ENCODE peak calls at places on chromosome 18, in eight cellular contexts. One of them, this sample, is unnamed.

GRCh38 chr18:72623444-72623843 is 79.3 kb upstream of the CBLN2 start:
- DNase-seq in GM03348: no peak
- DNase-seq in gastrocnemius medialis: no peak
- DNase-seq in kidney glomerular epithelial cell: no peak
- DNase-seq in iPS DF 19.7: no peak
- DNase-seq in natural killer cell treated with Interleukin-12 subunit alpha and Interleukin-12 subunit beta and Interleukin-15 and Interleukin-18, amount 100 ng/mL, for 72 hours: no peak
- DNase-seq in NCI-H2107: no peak
- DNase-seq in pancreas: no peak
- DNase-seq in this sample: no peak

GRCh38 chr18:45518770-45519169 is 96.5 kb upstream of the SLC14A2 start:
- DNase-seq in gastrocnemius medialis: no peak
- DNase-seq in iPS DF 19.7: no peak
- DNase-seq in NCI-H2107: peak
- DNase-seq in kidney glomerular epithelial cell: no peak
- DNase-seq in GM03348: no peak
- DNase-seq in pancreas: no peak
- DNase-seq in natural killer cell treated with Interleukin-12 subunit alpha and Interleukin-12 subunit beta and Interleukin-15 and Interleukin-18, amount 100 ng/mL, for 72 hours: no peak
- DNase-seq in this sample: no peak

GRCh38 chr18:13252696-13253410 is 34.3 kb downstream of the LDLRAD4 start:
- DNase-seq in iPS DF 19.7: no peak
- DNase-seq in kidney glomerular epithelial cell: no peak
- DNase-seq in gastrocnemius medialis: no peak
- DNase-seq in pancreas: no peak
- DNase-seq in GM03348: no peak
- DNase-seq in natural killer cell treated with Interleukin-12 subunit alpha and Interleukin-12 subunit beta and Interleukin-15 and Interleukin-18, amount 100 ng/mL, for 72 hours: no peak
- DNase-seq in NCI-H2107: no peak
- DNase-seq in this sample: no peak

GRCh38 chr18:22694954-22695353 is 238.2 kb upstream of the RBBP8 start:
- DNase-seq in pancreas: no peak
- DNase-seq in GM03348: peak
- DNase-seq in gastrocnemius medialis: peak
- DNase-seq in NCI-H2107: no peak
- DNase-seq in kidney glomerular epithelial cell: peak
- DNase-seq in natural killer cell treated with Interleukin-12 subunit alpha and Interleukin-12 subunit beta and Interleukin-15 and Interleukin-18, amount 100 ng/mL, for 72 hours: no peak
- DNase-seq in iPS DF 19.7: peak
- DNase-seq in this sample: no peak

GRCh38 chr18:47709556-47709955 is 220.9 kb downstream of the SMAD2 start:
- DNase-seq in pancreas: no peak
- DNase-seq in NCI-H2107: no peak
- DNase-seq in iPS DF 19.7: no peak
- DNase-seq in kidney glomerular epithelial cell: no peak
- DNase-seq in natural killer cell treated with Interleukin-12 subunit alpha and Interleukin-12 subunit beta and Interleukin-15 and Interleukin-18, amount 100 ng/mL, for 72 hours: no peak
- DNase-seq in GM03348: no peak
- DNase-seq in gastrocnemius medialis: no peak
- DNase-seq in this sample: no peak

GRCh38 chr18:28890796-28891195 is 713.9 kb upstream of the CDH2 start:
- DNase-seq in NCI-H2107: no peak
- DNase-seq in kidney glomerular epithelial cell: no peak
- DNase-seq in natural killer cell treated with Interleukin-12 subunit alpha and Interleukin-12 subunit beta and Interleukin-15 and Interleukin-18, amount 100 ng/mL, for 72 hours: no peak
- DNase-seq in gastrocnemius medialis: no peak
- DNase-seq in iPS DF 19.7: no peak
- DNase-seq in GM03348: no peak
- DNase-seq in pancreas: no peak
- DNase-seq in this sample: no peak

GRCh38 chr18:10062292-10062940 is 148.6 kb downstream of the VAPA start:
- DNase-seq in GM03348: no peak
- DNase-seq in iPS DF 19.7: no peak
- DNase-seq in gastrocnemius medialis: no peak
- DNase-seq in kidney glomerular epithelial cell: no peak
- DNase-seq in pancreas: no peak
- DNase-seq in natural killer cell treated with Interleukin-12 subunit alpha and Interleukin-12 subunit beta and Interleukin-15 and Interleukin-18, amount 100 ng/mL, for 72 hours: no peak
- DNase-seq in NCI-H2107: no peak
- DNase-seq in this sample: no peak

GRCh38 chr18:58640428-58640805 is 11.5 kb upstream of the ALPK2 start:
- DNase-seq in natural killer cell treated with Interleukin-12 subunit alpha and Interleukin-12 subunit beta and Interleukin-15 and Interleukin-18, amount 100 ng/mL, for 72 hours: no peak
- DNase-seq in GM03348: no peak
- DNase-seq in kidney glomerular epithelial cell: no peak
- DNase-seq in pancreas: no peak
- DNase-seq in NCI-H2107: no peak
- DNase-seq in gastrocnemius medialis: no peak
- DNase-seq in iPS DF 19.7: no peak
- DNase-seq in this sample: no peak

GRCh38 chr18:48792611-48793368 is 158.0 kb downstream of the SMAD7 start:
- DNase-seq in gastrocnemius medialis: peak
- DNase-seq in pancreas: no peak
- DNase-seq in natural killer cell treated with Interleukin-12 subunit alpha and Interleukin-12 subunit beta and Interleukin-15 and Interleukin-18, amount 100 ng/mL, for 72 hours: peak
- DNase-seq in iPS DF 19.7: no peak
- DNase-seq in NCI-H2107: no peak
- DNase-seq in GM03348: no peak
- DNase-seq in kidney glomerular epithelial cell: no peak
- DNase-seq in this sample: no peak

GRCh38 chr18:46423226-46423805 is 233.7 kb downstream of the LOXHD1 start:
- DNase-seq in kidney glomerular epithelial cell: no peak
- DNase-seq in iPS DF 19.7: no peak
- DNase-seq in NCI-H2107: no peak
- DNase-seq in GM03348: no peak
- DNase-seq in pancreas: no peak
- DNase-seq in gastrocnemius medialis: no peak
- DNase-seq in natural killer cell treated with Interleukin-12 subunit alpha and Interleukin-12 subunit beta and Interleukin-15 and Interleukin-18, amount 100 ng/mL, for 72 hours: no peak
- DNase-seq in this sample: no peak

GRCh38 chr18:34039194-34039593 is 185.5 kb downstream of the NOL4 start:
- DNase-seq in iPS DF 19.7: no peak
- DNase-seq in gastrocnemius medialis: no peak
- DNase-seq in GM03348: no peak
- DNase-seq in pancreas: no peak
- DNase-seq in natural killer cell treated with Interleukin-12 subunit alpha and Interleukin-12 subunit beta and Interleukin-15 and Interleukin-18, amount 100 ng/mL, for 72 hours: no peak
- DNase-seq in kidney glomerular epithelial cell: peak
- DNase-seq in NCI-H2107: no peak
- DNase-seq in this sample: no peak

GRCh38 chr18:63892544-63892943 is 5.0 kb downstream of the SERPINB2 start:
- DNase-seq in gastrocnemius medialis: no peak
- DNase-seq in natural killer cell treated with Interleukin-12 subunit alpha and Interleukin-12 subunit beta and Interleukin-15 and Interleukin-18, amount 100 ng/mL, for 72 hours: no peak
- DNase-seq in iPS DF 19.7: no peak
- DNase-seq in NCI-H2107: no peak
- DNase-seq in GM03348: no peak
- DNase-seq in kidney glomerular epithelial cell: no peak
- DNase-seq in pancreas: no peak
- DNase-seq in this sample: no peak

GRCh38 chr18:38243291-38243690 is 677.7 kb upstream of the CELF4 start:
- DNase-seq in NCI-H2107: no peak
- DNase-seq in pancreas: no peak
- DNase-seq in gastrocnemius medialis: no peak
- DNase-seq in GM03348: no peak
- DNase-seq in natural killer cell treated with Interleukin-12 subunit alpha and Interleukin-12 subunit beta and Interleukin-15 and Interleukin-18, amount 100 ng/mL, for 72 hours: no peak
- DNase-seq in kidney glomerular epithelial cell: no peak
- DNase-seq in iPS DF 19.7: no peak
- DNase-seq in this sample: no peak

GRCh38 chr18:41666251-41666650 is 288.8 kb upstream of the PIK3C3 start:
- DNase-seq in iPS DF 19.7: no peak
- DNase-seq in GM03348: no peak
- DNase-seq in gastrocnemius medialis: no peak
- DNase-seq in pancreas: no peak
- DNase-seq in NCI-H2107: no peak
- DNase-seq in kidney glomerular epithelial cell: no peak
- DNase-seq in natural killer cell treated with Interleukin-12 subunit alpha and Interleukin-12 subunit beta and Interleukin-15 and Interleukin-18, amount 100 ng/mL, for 72 hours: no peak
- DNase-seq in this sample: no peak

GRCh38 chr18:60259052-60259681 is 113.4 kb downstream of the MC4R start:
- DNase-seq in NCI-H2107: no peak
- DNase-seq in GM03348: no peak
- DNase-seq in kidney glomerular epithelial cell: no peak
- DNase-seq in natural killer cell treated with Interleukin-12 subunit alpha and Interleukin-12 subunit beta and Interleukin-15 and Interleukin-18, amount 100 ng/mL, for 72 hours: no peak
- DNase-seq in gastrocnemius medialis: no peak
- DNase-seq in pancreas: no peak
- DNase-seq in iPS DF 19.7: no peak
- DNase-seq in this sample: no peak

GRCh38 chr18:58579561-58580047 is 49.3 kb downstream of the ALPK2 start:
- DNase-seq in pancreas: no peak
- DNase-seq in GM03348: peak
- DNase-seq in natural killer cell treated with Interleukin-12 subunit alpha and Interleukin-12 subunit beta and Interleukin-15 and Interleukin-18, amount 100 ng/mL, for 72 hours: no peak
- DNase-seq in NCI-H2107: no peak
- DNase-seq in kidney glomerular epithelial cell: peak
- DNase-seq in gastrocnemius medialis: no peak
- DNase-seq in iPS DF 19.7: no peak
- DNase-seq in this sample: no peak

GRCh38 chr18:43534511-43534910 is 257.2 kb upstream of the SYT4 start:
- DNase-seq in pancreas: no peak
- DNase-seq in natural killer cell treated with Interleukin-12 subunit alpha and Interleukin-12 subunit beta and Interleukin-15 and Interleukin-18, amount 100 ng/mL, for 72 hours: no peak
- DNase-seq in gastrocnemius medialis: no peak
- DNase-seq in kidney glomerular epithelial cell: no peak
- DNase-seq in NCI-H2107: no peak
- DNase-seq in iPS DF 19.7: no peak
- DNase-seq in GM03348: peak
- DNase-seq in this sample: no peak

GRCh38 chr18:58221060-58221725 is 177.2 kb downstream of the NEDD4L start:
- DNase-seq in gastrocnemius medialis: no peak
- DNase-seq in NCI-H2107: no peak
- DNase-seq in GM03348: no peak
- DNase-seq in iPS DF 19.7: peak
- DNase-seq in pancreas: no peak
- DNase-seq in kidney glomerular epithelial cell: peak
- DNase-seq in natural killer cell treated with Interleukin-12 subunit alpha and Interleukin-12 subunit beta and Interleukin-15 and Interleukin-18, amount 100 ng/mL, for 72 hours: no peak
- DNase-seq in this sample: no peak

GRCh38 chr18:8031496-8031895 is 464.4 kb downstream of the PTPRM start:
- DNase-seq in iPS DF 19.7: no peak
- DNase-seq in kidney glomerular epithelial cell: no peak
- DNase-seq in gastrocnemius medialis: no peak
- DNase-seq in pancreas: no peak
- DNase-seq in NCI-H2107: no peak
- DNase-seq in GM03348: no peak
- DNase-seq in natural killer cell treated with Interleukin-12 subunit alpha and Interleukin-12 subunit beta and Interleukin-15 and Interleukin-18, amount 100 ng/mL, for 72 hours: no peak
- DNase-seq in this sample: no peak

GRCh38 chr18:29034113-29034856 is 857.4 kb upstream of the CDH2 start:
- DNase-seq in iPS DF 19.7: no peak
- DNase-seq in gastrocnemius medialis: no peak
- DNase-seq in pancreas: no peak
- DNase-seq in NCI-H2107: no peak
- DNase-seq in GM03348: no peak
- DNase-seq in natural killer cell treated with Interleukin-12 subunit alpha and Interleukin-12 subunit beta and Interleukin-15 and Interleukin-18, amount 100 ng/mL, for 72 hours: no peak
- DNase-seq in kidney glomerular epithelial cell: no peak
- DNase-seq in this sample: no peak

GRCh38 chr18:74784791-74785190 is 187.1 kb downstream of the ZNF407 start:
- DNase-seq in kidney glomerular epithelial cell: no peak
- DNase-seq in pancreas: no peak
- DNase-seq in gastrocnemius medialis: no peak
- DNase-seq in NCI-H2107: peak
- DNase-seq in natural killer cell treated with Interleukin-12 subunit alpha and Interleukin-12 subunit beta and Interleukin-15 and Interleukin-18, amount 100 ng/mL, for 72 hours: no peak
- DNase-seq in iPS DF 19.7: no peak
- DNase-seq in GM03348: no peak
- DNase-seq in this sample: peak